ENCODE peak calls at places on chromosomes 6 and 20, in four cellular contexts. One of them, this sample, is unnamed.

GRCh38 chr6:110448846-110449544 is 27.4 kb downstream of the SLC22A16 start:
- DNase-seq in GM13977: no peak
- DNase-seq in stimulated activated CD4-positive, alpha-beta T cell treated with anti-CD3 and anti-CD28 coated beads, Interleukin-1b, Interleukin-23, amount 100 ng/mL, for 48 hours: no peak
- DNase-seq in effector CD4-positive, alpha-beta T cell: no peak
- DNase-seq in this sample: no peak

GRCh38 chr20:219290-220115 is 7.6 kb upstream of the DEFB129 start:
- DNase-seq in effector CD4-positive, alpha-beta T cell: no peak
- DNase-seq in stimulated activated CD4-positive, alpha-beta T cell treated with anti-CD3 and anti-CD28 coated beads, Interleukin-1b, Interleukin-23, amount 100 ng/mL, for 48 hours: no peak
- DNase-seq in GM13977: peak; percentile 17
- DNase-seq in this sample: no peak

GRCh38 chr20:32823078-32823477 is 3.3 kb downstream of the MAPRE1 start:
- DNase-seq in effector CD4-positive, alpha-beta T cell: no peak
- DNase-seq in stimulated activated CD4-positive, alpha-beta T cell treated with anti-CD3 and anti-CD28 coated beads, Interleukin-1b, Interleukin-23, amount 100 ng/mL, for 48 hours: peak; percentile 37
- DNase-seq in GM13977: no peak
- DNase-seq in this sample: peak; percentile 32

GRCh38 chr20:7790189-7790588 is 150.1 kb downstream of the HAO1 start:
- DNase-seq in GM13977: no peak
- DNase-seq in effector CD4-positive, alpha-beta T cell: no peak
- DNase-seq in stimulated activated CD4-positive, alpha-beta T cell treated with anti-CD3 and anti-CD28 coated beads, Interleukin-1b, Interleukin-23, amount 100 ng/mL, for 48 hours: no peak
- DNase-seq in this sample: peak; percentile 85

GRCh38 chr6:68572525-68572924 is 62.6 kb upstream of the ADGRB3 start:
- DNase-seq in effector CD4-positive, alpha-beta T cell: no peak
- DNase-seq in stimulated activated CD4-positive, alpha-beta T cell treated with anti-CD3 and anti-CD28 coated beads, Interleukin-1b, Interleukin-23, amount 100 ng/mL, for 48 hours: no peak
- DNase-seq in GM13977: peak; percentile 41
- DNase-seq in this sample: peak; percentile 10

GRCh38 chr20:37892001-37892400 is 10.9 kb upstream of the VSTM2L start:
- DNase-seq in effector CD4-positive, alpha-beta T cell: no peak
- DNase-seq in GM13977: no peak
- DNase-seq in stimulated activated CD4-positive, alpha-beta T cell treated with anti-CD3 and anti-CD28 coated beads, Interleukin-1b, Interleukin-23, amount 100 ng/mL, for 48 hours: no peak
- DNase-seq in this sample: no peak

GRCh38 chr6:6610031-6610591 is 21.6 kb downstream of the LY86 start:
- DNase-seq in stimulated activated CD4-positive, alpha-beta T cell treated with anti-CD3 and anti-CD28 coated beads, Interleukin-1b, Interleukin-23, amount 100 ng/mL, for 48 hours: no peak
- DNase-seq in effector CD4-positive, alpha-beta T cell: no peak
- DNase-seq in GM13977: peak; percentile 72
- DNase-seq in this sample: no peak

GRCh38 chr6:109491207-109491938 is 8.4 kb upstream of the ZBTB24 start:
- DNase-seq in stimulated activated CD4-positive, alpha-beta T cell treated with anti-CD3 and anti-CD28 coated beads, Interleukin-1b, Interleukin-23, amount 100 ng/mL, for 48 hours: no peak
- DNase-seq in GM13977: peak; percentile 50
- DNase-seq in effector CD4-positive, alpha-beta T cell: no peak
- DNase-seq in this sample: no peak

GRCh38 chr20:14617123-14617522 is 279.7 kb upstream of the FLRT3 start:
- DNase-seq in GM13977: no peak
- DNase-seq in effector CD4-positive, alpha-beta T cell: no peak
- DNase-seq in stimulated activated CD4-positive, alpha-beta T cell treated with anti-CD3 and anti-CD28 coated beads, Interleukin-1b, Interleukin-23, amount 100 ng/mL, for 48 hours: no peak
- DNase-seq in this sample: no peak

GRCh38 chr6:169942173-169942572 is 190.8 kb downstream of the ERMARD start:
- DNase-seq in stimulated activated CD4-positive, alpha-beta T cell treated with anti-CD3 and anti-CD28 coated beads, Interleukin-1b, Interleukin-23, amount 100 ng/mL, for 48 hours: no peak
- DNase-seq in effector CD4-positive, alpha-beta T cell: no peak
- DNase-seq in GM13977: no peak
- DNase-seq in this sample: no peak

GRCh38 chr20:35339007-35339406 is 46.8 kb upstream of the FAM83C start:
- DNase-seq in effector CD4-positive, alpha-beta T cell: no peak
- DNase-seq in stimulated activated CD4-positive, alpha-beta T cell treated with anti-CD3 and anti-CD28 coated beads, Interleukin-1b, Interleukin-23, amount 100 ng/mL, for 48 hours: no peak
- DNase-seq in GM13977: no peak
- DNase-seq in this sample: peak; percentile 55

GRCh38 chr6:37897321-37897720 is 77.8 kb downstream of the ZFAND3 start:
- DNase-seq in effector CD4-positive, alpha-beta T cell: no peak
- DNase-seq in GM13977: no peak
- DNase-seq in stimulated activated CD4-positive, alpha-beta T cell treated with anti-CD3 and anti-CD28 coated beads, Interleukin-1b, Interleukin-23, amount 100 ng/mL, for 48 hours: no peak
- DNase-seq in this sample: no peak

GRCh38 chr6:132132911-132133639 is 181.9 kb upstream of the CCN2 start:
- DNase-seq in effector CD4-positive, alpha-beta T cell: no peak
- DNase-seq in stimulated activated CD4-positive, alpha-beta T cell treated with anti-CD3 and anti-CD28 coated beads, Interleukin-1b, Interleukin-23, amount 100 ng/mL, for 48 hours: no peak
- DNase-seq in GM13977: no peak
- DNase-seq in this sample: no peak

GRCh38 chr20:35910254-35910653 is 44.0 kb downstream of the SCAND1 start:
- DNase-seq in GM13977: no peak
- DNase-seq in stimulated activated CD4-positive, alpha-beta T cell treated with anti-CD3 and anti-CD28 coated beads, Interleukin-1b, Interleukin-23, amount 100 ng/mL, for 48 hours: no peak
- DNase-seq in effector CD4-positive, alpha-beta T cell: no peak
- DNase-seq in this sample: no peak

GRCh38 chr6:16429669-16430068 is 191.3 kb downstream of the GMPR start:
- DNase-seq in stimulated activated CD4-positive, alpha-beta T cell treated with anti-CD3 and anti-CD28 coated beads, Interleukin-1b, Interleukin-23, amount 100 ng/mL, for 48 hours: no peak
- DNase-seq in effector CD4-positive, alpha-beta T cell: no peak
- DNase-seq in GM13977: no peak
- DNase-seq in this sample: no peak

GRCh38 chr20:33236351-33236750 is 555 bp downstream of the BPIFA1 start:
- DNase-seq in effector CD4-positive, alpha-beta T cell: no peak
- DNase-seq in stimulated activated CD4-positive, alpha-beta T cell treated with anti-CD3 and anti-CD28 coated beads, Interleukin-1b, Interleukin-23, amount 100 ng/mL, for 48 hours: no peak
- DNase-seq in GM13977: no peak
- DNase-seq in this sample: no peak

GRCh38 chr6:32562931-32563330 is 26.7 kb downstream of the HLA-DRB1 start:
- DNase-seq in GM13977: no peak
- DNase-seq in stimulated activated CD4-positive, alpha-beta T cell treated with anti-CD3 and anti-CD28 coated beads, Interleukin-1b, Interleukin-23, amount 100 ng/mL, for 48 hours: no peak
- DNase-seq in effector CD4-positive, alpha-beta T cell: no peak
- DNase-seq in this sample: no peak

GRCh38 chr20:49969234-49969633 is 13.5 kb upstream of the SNAI1 start:
- DNase-seq in effector CD4-positive, alpha-beta T cell: no peak
- DNase-seq in GM13977: no peak
- DNase-seq in stimulated activated CD4-positive, alpha-beta T cell treated with anti-CD3 and anti-CD28 coated beads, Interleukin-1b, Interleukin-23, amount 100 ng/mL, for 48 hours: no peak
- DNase-seq in this sample: no peak

GRCh38 chr6:41580690-41581089 is 34.5 kb downstream of the FOXP4 start:
- DNase-seq in stimulated activated CD4-positive, alpha-beta T cell treated with anti-CD3 and anti-CD28 coated beads, Interleukin-1b, Interleukin-23, amount 100 ng/mL, for 48 hours: no peak
- DNase-seq in effector CD4-positive, alpha-beta T cell: no peak
- DNase-seq in GM13977: no peak
- DNase-seq in this sample: no peak

GRCh38 chr6:158849899-158850806 is 31.0 kb upstream of the EZR start:
- DNase-seq in GM13977: no peak
- DNase-seq in stimulated activated CD4-positive, alpha-beta T cell treated with anti-CD3 and anti-CD28 coated beads, Interleukin-1b, Interleukin-23, amount 100 ng/mL, for 48 hours: peak; percentile 67
- DNase-seq in effector CD4-positive, alpha-beta T cell: peak; percentile 65
- DNase-seq in this sample: peak; percentile 78

GRCh38 chr20:47676219-47676721 is 109.0 kb downstream of the SULF2 start:
- DNase-seq in stimulated activated CD4-positive, alpha-beta T cell treated with anti-CD3 and anti-CD28 coated beads, Interleukin-1b, Interleukin-23, amount 100 ng/mL, for 48 hours: no peak
- DNase-seq in GM13977: no peak
- DNase-seq in effector CD4-positive, alpha-beta T cell: no peak
- DNase-seq in this sample: no peak

GRCh38 chr20:59525500-59526241 is 78.7 kb upstream of the PHACTR3 start:
- DNase-seq in effector CD4-positive, alpha-beta T cell: no peak
- DNase-seq in stimulated activated CD4-positive, alpha-beta T cell treated with anti-CD3 and anti-CD28 coated beads, Interleukin-1b, Interleukin-23, amount 100 ng/mL, for 48 hours: peak; percentile 20
- DNase-seq in GM13977: peak; percentile 58
- DNase-seq in this sample: peak; percentile 53

GRCh38 chr6:48099713-48100675 is 11.0 kb downstream of the PTCHD4 start:
- DNase-seq in GM13977: no peak
- DNase-seq in stimulated activated CD4-positive, alpha-beta T cell treated with anti-CD3 and anti-CD28 coated beads, Interleukin-1b, Interleukin-23, amount 100 ng/mL, for 48 hours: no peak
- DNase-seq in effector CD4-positive, alpha-beta T cell: no peak
- DNase-seq in this sample: no peak

GRCh38 chr6:136922680-136922996 is 537 bp downstream of the SLC35D3 start:
- DNase-seq in effector CD4-positive, alpha-beta T cell: no peak
- DNase-seq in stimulated activated CD4-positive, alpha-beta T cell treated with anti-CD3 and anti-CD28 coated beads, Interleukin-1b, Interleukin-23, amount 100 ng/mL, for 48 hours: no peak
- DNase-seq in GM13977: no peak
- DNase-seq in this sample: no peak